ENCODE peak calls at places on chromosomes 16 and 17, in ten cellular contexts. One of them, this sample, is unnamed.

GRCh38 chr17:76267051-76267576 is 2.0 kb downstream of the UBALD2 start:
- DNase-seq in D341Med: no peak
- DNase-seq in Kasumi-1: no peak
- DNase-seq in ACHN: no peak
- DNase-seq in K562: no peak
- DNase-seq in T-helper 9 cell: no peak
- DNase-seq in B cell: no peak
- DNase-seq in SW480: no peak
- DNase-seq in cardiac muscle cell: no peak
- DNase-seq in AG08396: no peak
- DNase-seq in this sample: no peak

GRCh38 chr17:13931752-13932477 is 137.4 kb upstream of the COX10 start:
- DNase-seq in D341Med: no peak
- DNase-seq in Kasumi-1: peak; percentile 42
- DNase-seq in ACHN: no peak
- DNase-seq in K562: no peak
- DNase-seq in T-helper 9 cell: no peak
- DNase-seq in B cell: peak; percentile 81
- DNase-seq in SW480: no peak
- DNase-seq in cardiac muscle cell: no peak
- DNase-seq in AG08396: no peak
- DNase-seq in this sample: no peak

GRCh38 chr17:59853168-59853918 is 39.4 kb downstream of the TUBD1 start:
- DNase-seq in D341Med: peak; percentile 54
- DNase-seq in Kasumi-1: no peak
- DNase-seq in ACHN: peak; percentile 90
- DNase-seq in K562: peak; percentile 70
- DNase-seq in T-helper 9 cell: no peak
- DNase-seq in B cell: peak; percentile 51
- DNase-seq in SW480: peak; percentile 89
- DNase-seq in cardiac muscle cell: no peak
- DNase-seq in AG08396: no peak
- DNase-seq in this sample: peak; percentile 38

GRCh38 chr16:88772871-88773811 is 11.9 kb downstream of the PIEZO1 start:
- DNase-seq in D341Med: peak; percentile 75
- DNase-seq in Kasumi-1: no peak
- DNase-seq in ACHN: peak; percentile 65
- DNase-seq in K562: peak; percentile 84
- DNase-seq in T-helper 9 cell: no peak
- DNase-seq in B cell: no peak
- DNase-seq in SW480: no peak
- DNase-seq in cardiac muscle cell: peak; percentile 85
- DNase-seq in AG08396: peak; percentile 94
- DNase-seq in this sample: peak; percentile 71

GRCh38 chr17:45225051-45225700 is 3.5 kb downstream of the FMNL1 start:
- DNase-seq in D341Med: no peak
- DNase-seq in Kasumi-1: peak; percentile 27
- DNase-seq in ACHN: peak; percentile 74
- DNase-seq in K562: no peak
- DNase-seq in T-helper 9 cell: peak; percentile 47
- DNase-seq in B cell: no peak
- DNase-seq in SW480: peak; percentile 93
- DNase-seq in cardiac muscle cell: no peak
- DNase-seq in AG08396: no peak
- DNase-seq in this sample: no peak

GRCh38 chr16:5678371-5678770 is 580.8 kb upstream of the EEF2KMT start:
- DNase-seq in D341Med: no peak
- DNase-seq in Kasumi-1: no peak
- DNase-seq in ACHN: peak; percentile 43
- DNase-seq in K562: peak; percentile 31
- DNase-seq in T-helper 9 cell: no peak
- DNase-seq in B cell: no peak
- DNase-seq in SW480: no peak
- DNase-seq in cardiac muscle cell: peak; percentile 70
- DNase-seq in AG08396: no peak
- DNase-seq in this sample: no peak

GRCh38 chr17:66432996-66433556 is 130.7 kb downstream of the PRKCA start:
- DNase-seq in D341Med: no peak
- DNase-seq in Kasumi-1: peak; percentile 65
- DNase-seq in ACHN: no peak
- DNase-seq in K562: no peak
- DNase-seq in T-helper 9 cell: no peak
- DNase-seq in B cell: no peak
- DNase-seq in SW480: no peak
- DNase-seq in cardiac muscle cell: no peak
- DNase-seq in AG08396: no peak
- DNase-seq in this sample: no peak

GRCh38 chr17:6474906-6475305 is 30.7 kb downstream of the PIMREG start:
- DNase-seq in D341Med: no peak
- DNase-seq in Kasumi-1: no peak
- DNase-seq in ACHN: no peak
- DNase-seq in K562: no peak
- DNase-seq in T-helper 9 cell: no peak
- DNase-seq in B cell: no peak
- DNase-seq in SW480: no peak
- DNase-seq in cardiac muscle cell: no peak
- DNase-seq in AG08396: no peak
- DNase-seq in this sample: no peak

GRCh38 chr17:55641559-55642160 is 81.0 kb downstream of the TMEM100 start:
- DNase-seq in D341Med: peak; percentile 70
- DNase-seq in Kasumi-1: peak; percentile 91
- DNase-seq in ACHN: peak; percentile 65
- DNase-seq in K562: peak; percentile 70
- DNase-seq in T-helper 9 cell: no peak
- DNase-seq in B cell: peak; percentile 24
- DNase-seq in SW480: peak; percentile 41
- DNase-seq in cardiac muscle cell: peak; percentile 88
- DNase-seq in AG08396: peak; percentile 44
- DNase-seq in this sample: peak; percentile 90

GRCh38 chr17:76467366-76467765 is at the start of gene AANAT:
- DNase-seq in D341Med: peak; percentile 98
- DNase-seq in Kasumi-1: no peak
- DNase-seq in ACHN: no peak
- DNase-seq in K562: no peak
- DNase-seq in T-helper 9 cell: no peak
- DNase-seq in B cell: no peak
- DNase-seq in SW480: no peak
- DNase-seq in cardiac muscle cell: no peak
- DNase-seq in AG08396: no peak
- DNase-seq in this sample: peak; percentile 99

GRCh38 chr16:4412854-4413253 is 3.5 kb downstream of the CORO7 start:
- DNase-seq in D341Med: no peak
- DNase-seq in Kasumi-1: no peak
- DNase-seq in ACHN: no peak
- DNase-seq in K562: no peak
- DNase-seq in T-helper 9 cell: no peak
- DNase-seq in B cell: no peak
- DNase-seq in SW480: no peak
- DNase-seq in cardiac muscle cell: no peak
- DNase-seq in AG08396: no peak
- DNase-seq in this sample: no peak

GRCh38 chr17:21286066-21286770 is 1.7 kb downstream of the MAP2K3 start:
- DNase-seq in D341Med: no peak
- DNase-seq in Kasumi-1: peak; percentile 30
- DNase-seq in ACHN: peak; percentile 97
- DNase-seq in K562: peak; percentile 66
- DNase-seq in T-helper 9 cell: no peak
- DNase-seq in B cell: no peak
- DNase-seq in SW480: peak; percentile 92
- DNase-seq in cardiac muscle cell: peak; percentile 91
- DNase-seq in AG08396: peak; percentile 94
- DNase-seq in this sample: no peak

GRCh38 chr16:89198417-89199240 is 1.7 kb downstream of the SLC22A31 start:
- DNase-seq in D341Med: peak; percentile 11
- DNase-seq in Kasumi-1: no peak
- DNase-seq in ACHN: no peak
- DNase-seq in K562: no peak
- DNase-seq in T-helper 9 cell: no peak
- DNase-seq in B cell: no peak
- DNase-seq in SW480: no peak
- DNase-seq in cardiac muscle cell: no peak
- DNase-seq in AG08396: no peak
- DNase-seq in this sample: no peak

GRCh38 chr17:74160656-74161500 is 42.6 kb upstream of the RPL38 start:
- DNase-seq in D341Med: peak; percentile 48
- DNase-seq in Kasumi-1: no peak
- DNase-seq in ACHN: no peak
- DNase-seq in K562: no peak
- DNase-seq in T-helper 9 cell: no peak
- DNase-seq in B cell: no peak
- DNase-seq in SW480: no peak
- DNase-seq in cardiac muscle cell: no peak
- DNase-seq in AG08396: no peak
- DNase-seq in this sample: no peak

GRCh38 chr17:72342582-72343527 is 222.0 kb downstream of the SOX9 start:
- DNase-seq in D341Med: no peak
- DNase-seq in Kasumi-1: no peak
- DNase-seq in ACHN: peak; percentile 67
- DNase-seq in K562: peak; percentile 4
- DNase-seq in T-helper 9 cell: no peak
- DNase-seq in B cell: no peak
- DNase-seq in SW480: no peak
- DNase-seq in cardiac muscle cell: no peak
- DNase-seq in AG08396: peak; percentile 48
- DNase-seq in this sample: no peak

GRCh38 chr17:73268582-73269328 is 7.1 kb upstream of the CPSF4L start:
- DNase-seq in D341Med: peak; percentile 58
- DNase-seq in Kasumi-1: no peak
- DNase-seq in ACHN: no peak
- DNase-seq in K562: no peak
- DNase-seq in T-helper 9 cell: no peak
- DNase-seq in B cell: no peak
- DNase-seq in SW480: peak; percentile 44
- DNase-seq in cardiac muscle cell: no peak
- DNase-seq in AG08396: no peak
- DNase-seq in this sample: no peak

GRCh38 chr16:49742428-49743205 is 113.3 kb downstream of the ZNF423 start:
- DNase-seq in D341Med: no peak
- DNase-seq in Kasumi-1: no peak
- DNase-seq in ACHN: no peak
- DNase-seq in K562: no peak
- DNase-seq in T-helper 9 cell: no peak
- DNase-seq in B cell: no peak
- DNase-seq in SW480: no peak
- DNase-seq in cardiac muscle cell: no peak
- DNase-seq in AG08396: no peak
- DNase-seq in this sample: no peak

GRCh38 chr17:16459850-16460550 is 32.0 kb downstream of the LRRC75A start:
- DNase-seq in D341Med: no peak
- DNase-seq in Kasumi-1: no peak
- DNase-seq in ACHN: no peak
- DNase-seq in K562: no peak
- DNase-seq in T-helper 9 cell: no peak
- DNase-seq in B cell: no peak
- DNase-seq in SW480: peak; percentile 84
- DNase-seq in cardiac muscle cell: no peak
- DNase-seq in AG08396: no peak
- DNase-seq in this sample: no peak

GRCh38 chr16:72073831-72074230 is 10.8 kb downstream of the HPR start:
- DNase-seq in D341Med: no peak
- DNase-seq in Kasumi-1: no peak
- DNase-seq in ACHN: no peak
- DNase-seq in K562: no peak
- DNase-seq in T-helper 9 cell: no peak
- DNase-seq in B cell: no peak
- DNase-seq in SW480: no peak
- DNase-seq in cardiac muscle cell: no peak
- DNase-seq in AG08396: no peak
- DNase-seq in this sample: no peak

GRCh38 chr16:28494141-28494851 is at the start of gene APOBR:
- DNase-seq in D341Med: no peak
- DNase-seq in Kasumi-1: peak; percentile 86
- DNase-seq in ACHN: no peak
- DNase-seq in K562: peak; percentile 71
- DNase-seq in T-helper 9 cell: peak; percentile 77
- DNase-seq in B cell: peak; percentile 86
- DNase-seq in SW480: no peak
- DNase-seq in cardiac muscle cell: no peak
- DNase-seq in AG08396: no peak
- DNase-seq in this sample: no peak

GRCh38 chr17:76529643-76530488 is 7.6 kb downstream of the CYGB start:
- DNase-seq in D341Med: no peak
- DNase-seq in Kasumi-1: no peak
- DNase-seq in ACHN: no peak
- DNase-seq in K562: peak; percentile 89
- DNase-seq in T-helper 9 cell: no peak
- DNase-seq in B cell: no peak
- DNase-seq in SW480: no peak
- DNase-seq in cardiac muscle cell: peak; percentile 49
- DNase-seq in AG08396: peak; percentile 75
- DNase-seq in this sample: peak; percentile 70

GRCh38 chr16:66269631-66270332 is 96.7 kb upstream of the CDH5 start:
- DNase-seq in D341Med: peak; percentile 5
- DNase-seq in Kasumi-1: no peak
- DNase-seq in ACHN: no peak
- DNase-seq in K562: no peak
- DNase-seq in T-helper 9 cell: no peak
- DNase-seq in B cell: no peak
- DNase-seq in SW480: no peak
- DNase-seq in cardiac muscle cell: no peak
- DNase-seq in AG08396: no peak
- DNase-seq in this sample: no peak

GRCh38 chr16:60151987-60152386 is 1417.9 kb upstream of the GOT2 start:
- DNase-seq in D341Med: no peak
- DNase-seq in Kasumi-1: no peak
- DNase-seq in ACHN: no peak
- DNase-seq in K562: no peak
- DNase-seq in T-helper 9 cell: no peak
- DNase-seq in B cell: no peak
- DNase-seq in SW480: peak; percentile 89
- DNase-seq in cardiac muscle cell: no peak
- DNase-seq in AG08396: no peak
- DNase-seq in this sample: no peak

GRCh38 chr17:83144421-83145357 is 65.3 kb downstream of the METRNL start:
- DNase-seq in D341Med: peak; percentile 41
- DNase-seq in Kasumi-1: no peak
- DNase-seq in ACHN: no peak
- DNase-seq in K562: no peak
- DNase-seq in T-helper 9 cell: no peak
- DNase-seq in B cell: no peak
- DNase-seq in SW480: no peak
- DNase-seq in cardiac muscle cell: no peak
- DNase-seq in AG08396: peak; percentile 40
- DNase-seq in this sample: no peak

GRCh38 chr16:15866451-15866850 is 9.6 kb upstream of the MYH11 start:
- DNase-seq in D341Med: no peak
- DNase-seq in Kasumi-1: no peak
- DNase-seq in ACHN: no peak
- DNase-seq in K562: no peak
- DNase-seq in T-helper 9 cell: no peak
- DNase-seq in B cell: no peak
- DNase-seq in SW480: no peak
- DNase-seq in cardiac muscle cell: no peak
- DNase-seq in AG08396: no peak
- DNase-seq in this sample: no peak

GRCh38 chr17:27872776-27873175 is 20.4 kb downstream of the LYRM9 start:
- DNase-seq in D341Med: no peak
- DNase-seq in Kasumi-1: no peak
- DNase-seq in ACHN: no peak
- DNase-seq in K562: no peak
- DNase-seq in T-helper 9 cell: no peak
- DNase-seq in B cell: no peak
- DNase-seq in SW480: no peak
- DNase-seq in cardiac muscle cell: no peak
- DNase-seq in AG08396: no peak
- DNase-seq in this sample: no peak

GRCh38 chr16:84225571-84225970 is 14.2 kb downstream of the KCNG4 start:
- DNase-seq in D341Med: no peak
- DNase-seq in Kasumi-1: no peak
- DNase-seq in ACHN: no peak
- DNase-seq in K562: no peak
- DNase-seq in T-helper 9 cell: no peak
- DNase-seq in B cell: no peak
- DNase-seq in SW480: no peak
- DNase-seq in cardiac muscle cell: no peak
- DNase-seq in AG08396: no peak
- DNase-seq in this sample: no peak

GRCh38 chr17:35491417-35491816 is 42.9 kb upstream of the SLFN13 start:
- DNase-seq in D341Med: no peak
- DNase-seq in Kasumi-1: no peak
- DNase-seq in ACHN: no peak
- DNase-seq in K562: no peak
- DNase-seq in T-helper 9 cell: no peak
- DNase-seq in B cell: no peak
- DNase-seq in SW480: no peak
- DNase-seq in cardiac muscle cell: no peak
- DNase-seq in AG08396: no peak
- DNase-seq in this sample: no peak